ENCODE peak calls at places on chromosomes 3 and 15, in seven cellular contexts. I is SHP77; W is astrocyte of the spinal cord; H is NCI-H2081; C is GM04504; T is activated effector memory CD4-positive, alpha-beta T cell treated with Interleukin-2 at 50 U/mL for 16 hours; D is heart right ventricle. S is an unnamed sample.

GRCh38 chr3:105610473-105610872 is 243.8 kb downstream of the ALCAM start:
- DNase-seq in T (no peak), W (no peak), H (no peak), C (no peak), D (no peak), I (no peak), S (no peak)

GRCh38 chr15:75348563-75349350 is 1.9 kb downstream of the NEIL1 start:
- DNase-seq in D (no peak), H (no peak), C (no peak), T (no peak), I (no peak), W (no peak), S (no peak)

GRCh38 chr3:142861926-142862325 is 27.0 kb downstream of the PCOLCE2 start:
- DNase-seq in T (no peak), H (no peak), I (no peak), C (no peak), W (no peak), D (no peak), S (no peak)

GRCh38 chr3:65732060-65732933 is 306.4 kb downstream of the MAGI1 start:
- DNase-seq in T (no peak), I (peak), H (peak), C (peak), D (peak), W (peak), S (no peak)

GRCh38 chr15:42032376-42033213 is 11.8 kb upstream of the PLA2G4E start:
- DNase-seq in D (no peak), I (no peak), W (no peak), C (no peak), H (no peak), T (no peak), S (no peak)

GRCh38 chr3:42654331-42655201 is 1.1 kb downstream of the ZBTB47 start:
- DNase-seq in D (peak), W (peak), C (peak), T (no peak), I (no peak), H (no peak), S (no peak)

GRCh38 chr15:43966646-43967045 is 139.8 kb downstream of the WDR76 start:
- DNase-seq in H (no peak), W (no peak), T (no peak), I (no peak), C (no peak), D (no peak), S (no peak)

GRCh38 chr15:98689431-98689861 is 41.1 kb downstream of the IGF1R start:
- DNase-seq in T (no peak), W (no peak), C (no peak), D (no peak), I (no peak), H (no peak), S (no peak)

GRCh38 chr3:148464246-148464645 is 233.5 kb upstream of the AGTR1 start:
- DNase-seq in H (no peak), I (no peak), D (no peak), W (peak), C (no peak), T (no peak), S (no peak)

GRCh38 chr3:120025520-120025919 is 68.7 kb downstream of the GSK3B start:
- DNase-seq in I (no peak), H (no peak), T (no peak), C (no peak), D (no peak), W (peak), S (no peak)

GRCh38 chr3:38543602-38544001 is 47.5 kb downstream of the EXOG start:
- DNase-seq in H (no peak), C (no peak), I (no peak), T (no peak), W (no peak), D (peak), S (peak)

GRCh38 chr3:120587326-120587840 is 8.8 kb upstream of the NDUFB4 start:
- DNase-seq in H (no peak), T (no peak), I (no peak), C (no peak), W (no peak), D (no peak), S (no peak)

GRCh38 chr3:47612178-47612577 is 33.5 kb upstream of the CSPG5 start:
- DNase-seq in H (no peak), T (no peak), C (peak), W (peak), I (no peak), D (no peak), S (peak)

GRCh38 chr3:132984181-132984580 is 54.0 kb upstream of the TMEM108 start:
- DNase-seq in I (no peak), C (no peak), D (no peak), T (no peak), H (no peak), W (no peak), S (no peak)

S was measured in skeletal muscle cell.